ENCODE peak calls at places on chromosomes 5 and 9, in ten cellular contexts. D is Caki2; S is CD4-positive, CD25-positive, alpha-beta regulatory T cell; T is aorta; X is sciatic nerve; N is AG20443; G is bronchial epithelial cell; F is A172; M is OCI-LY7; Z is nephron progenitor cell. V is an unnamed sample.

GRCh38 chr5:169805527-169805934 is 168.5 kb downstream of the DOCK2 start:
- DNase-seq in D (no peak), S (no peak), T (no peak), X (no peak), N (peak), G (no peak), F (peak), M (no peak), Z (peak), V (no peak)

GRCh38 chr9:104900871-104901270 is 27.1 kb downstream of the ABCA1 start:
- DNase-seq in D (no peak), S (no peak), T (no peak), X (no peak), N (no peak), G (peak), F (no peak), M (no peak), Z (no peak), V (no peak)

GRCh38 chr5:135491552-135492318 is 39.6 kb upstream of the TIFAB start:
- DNase-seq in D (no peak), S (no peak), T (no peak), X (peak), N (no peak), G (peak), F (peak), M (no peak), Z (peak), V (no peak)

GRCh38 chr9:3459076-3459475 is 66.7 kb downstream of the RFX3 start:
- DNase-seq in D (no peak), S (no peak), T (no peak), X (no peak), N (no peak), G (no peak), F (no peak), M (no peak), Z (no peak), V (no peak)

GRCh38 chr5:34691326-34691725 is 35.2 kb downstream of the RAI14 start:
- DNase-seq in D (peak), S (no peak), T (no peak), X (no peak), N (peak), G (no peak), F (no peak), M (no peak), Z (no peak), V (no peak)

GRCh38 chr9:86965627-86966395 is 18.5 kb upstream of the GAS1 start:
- DNase-seq in D (no peak), S (no peak), T (no peak), X (no peak), N (peak), G (no peak), F (no peak), M (no peak), Z (no peak), V (no peak)

GRCh38 chr5:38613992-38614836 is 57.8 kb upstream of the LIFR start:
- DNase-seq in D (no peak), S (no peak), T (no peak), X (no peak), N (no peak), G (peak), F (no peak), M (no peak), Z (no peak), V (no peak)

GRCh38 chr5:88732181-88732633 is 150.8 kb downstream of the MEF2C start:
- DNase-seq in D (peak), S (no peak), T (peak), X (no peak), N (peak), G (no peak), F (no peak), M (peak), Z (no peak), V (peak)

GRCh38 chr9:132006657-132007370 is 72.9 kb downstream of the MED27 start:
- DNase-seq in D (no peak), S (no peak), T (no peak), X (no peak), N (no peak), G (peak), F (no peak), M (no peak), Z (no peak), V (no peak)

GRCh38 chr5:65027149-65027548 is 258.4 kb downstream of the CWC27 start:
- DNase-seq in D (no peak), S (no peak), T (no peak), X (no peak), N (no peak), G (no peak), F (no peak), M (peak), Z (no peak), V (no peak)

V was measured in posterior vena cava.